ENCODE peak calls at places on chromosomes 4 and X, in four cellular contexts. E is AG08396, W is ELF-1, L is midbrain. A is an unnamed sample.

GRCh38 chr4:103008875-103009729 is 10.4 kb downstream of the SLC9B1 start:
- DNase-seq in E (peak), W (no peak), L (peak), A (peak)

GRCh38 chr4:144709793-144710525 is 64.0 kb downstream of the HHIP start:
- DNase-seq in E (no peak), W (no peak), L (peak), A (peak)

GRCh38 chr4:82491251-82491960 is 61.0 kb downstream of the ENOPH1 start:
- DNase-seq in E (no peak), W (peak), L (no peak), A (no peak)

GRCh38 chr4:136443006-136443405 is 1089.3 kb downstream of the PCDH18 start:
- DNase-seq in E (no peak), W (no peak), L (no peak), A (no peak)

GRCh38 chr4:152679414-152680281 is at the start of gene TMEM154:
- DNase-seq in E (peak), W (peak), L (peak), A (peak)

GRCh38 chr4:131430302-131430701 is 1718.8 kb upstream of the PCDH10 start:
- DNase-seq in E (no peak), W (peak), L (no peak), A (no peak)

GRCh38 chr4:126995235-126995634 is 637.5 kb upstream of the INTU start:
- DNase-seq in E (no peak), W (no peak), L (no peak), A (no peak)

GRCh38 chr4:68498413-68499007 is 51.2 kb downstream of the TMPRSS11E start:
- DNase-seq in E (peak), W (peak), L (peak), A (peak)

GRCh38 chr4:143224255-143224654 is 39.5 kb downstream of the USP38 start:
- DNase-seq in E (no peak), W (no peak), L (peak), A (peak)

GRCh38 chr4:85607624-85608023 is 132.7 kb downstream of the ARHGAP24 start:
- DNase-seq in E (no peak), W (no peak), L (no peak), A (no peak)

GRCh38 chrX:9871871-9872270 is 85.6 kb downstream of the SHROOM2 start:
- DNase-seq in E (no peak), W (no peak), L (no peak), A (no peak)

GRCh38 chr4:85968945-85969830 is 390.7 kb downstream of the MAPK10 start:
- DNase-seq in E (peak), W (no peak), L (peak), A (peak)

GRCh38 chrX:129000018-129000417 is 523.3 kb downstream of the SMARCA1 start:
- DNase-seq in E (no peak), W (no peak), L (no peak), A (no peak)

A was measured in globus pallidus.